ENCODE peak calls at places on chromosome 9, in six cellular contexts. T is BJ, C is breast epithelium, Q is neuronal stem cell, K is left lung, I is mucosa of descending colon. Z is an unnamed sample. For H3K36me3, the result is how much of the 10 kb centered on the place peaks cover.

GRCh38 chr9:124661184-124661755 is 109.8 kb downstream of the NR6A1 start:
- DNase-seq in T (no peak), C (no peak), Q (no peak), K (no peak), I (no peak), Z (no peak)

GRCh38 chr9:75185585-75186170 is 97.4 kb downstream of the OSTF1 start:
- DNase-seq in T (no peak), C (no peak), Q (peak), K (peak), I (peak), Z (peak)

GRCh38 chr9:135602789-135603481 is 36.4 kb downstream of the GLT6D1 start:
- DNase-seq in T (no peak), C (peak), Q (peak), K (peak), I (peak), Z (no peak)

GRCh38 chr9:33155393-33155792 is 11.7 kb downstream of the B4GALT1 start:
- DNase-seq in T (no peak), C (no peak), Q (no peak), K (no peak), I (no peak), Z (no peak)

GRCh38 chr9:33350310-33350709 is 52.1 kb downstream of the AQP7 start:
- DNase-seq in T (peak), C (no peak), Q (no peak), K (no peak), I (no peak), Z (peak)

GRCh38 chr9:8732367-8733075 is 932.9 kb upstream of the DMAC1 start:
- DNase-seq in T (no peak), C (no peak), Q (no peak), K (no peak), I (no peak), Z (no peak)

GRCh38 chr9:15150939-15151338 is 156.1 kb downstream of the TTC39B start:
- DNase-seq in T (no peak), C (no peak), Q (no peak), K (no peak), I (no peak), Z (no peak)

GRCh38 chr9:128372188-128372641 is 1.0 kb downstream of the URM1 start:
- DNase-seq in T (no peak), C (no peak), Q (no peak), K (no peak), I (no peak), Z (no peak)

GRCh38 chr9:72046593-72047456 is 13.6 kb downstream of the C9orf57 start:
- DNase-seq in T (no peak), C (no peak), Q (no peak), K (no peak), I (no peak), Z (no peak)

GRCh38 chr9:38360880-38361836 is 31.3 kb upstream of the ALDH1B1 start:
- DNase-seq in T (no peak), C (no peak), Q (no peak), K (no peak), I (no peak), Z (no peak)

GRCh38 chr9:105958587-105958986 is 264.2 kb downstream of the TMEM38B start:
- DNase-seq in T (no peak), C (no peak), Q (no peak), K (no peak), I (no peak), Z (no peak)

GRCh38 chr9:136140966-136141365 is 22.3 kb upstream of the TMEM250 start:
- DNase-seq in T (no peak), C (no peak), Q (no peak), K (no peak), I (no peak), Z (no peak)

GRCh38 chr9:79477955-79478751 is 93.6 kb upstream of the TLE4 start:
- DNase-seq in T (no peak), C (no peak), Q (peak), K (no peak), I (no peak), Z (no peak)

GRCh38 chr9:3285365-3286161 is 240.2 kb downstream of the RFX3 start:
- DNase-seq in T (peak), C (no peak), Q (no peak), K (no peak), I (no peak), Z (no peak)

GRCh38 chr9:37486256-37486615 is 488 bp downstream of the POLR1E start:
- DNase-seq in T (no peak), C (no peak), Q (no peak), K (no peak), I (no peak), Z (peak)

GRCh38 chr9:129399301-129399990 is 221.4 kb upstream of the IER5L start:
- DNase-seq in T (no peak), C (no peak), Q (no peak), K (peak), I (no peak), Z (no peak)

GRCh38 chr9:38047301-38048251 is 21.5 kb downstream of the SHB start:
- DNase-seq in T (no peak), C (peak), Q (no peak), K (no peak), I (peak), Z (peak)

GRCh38 chr9:1946506-1946905 is 68.6 kb upstream of the SMARCA2 start:
- DNase-seq in T (no peak), C (no peak), Q (no peak), K (no peak), I (no peak), Z (no peak)
- H3K4me3 ChIP-seq in T (no peak), C (no peak), Q (no peak), K (no peak), I (no peak), Z (no peak)

DNA sequence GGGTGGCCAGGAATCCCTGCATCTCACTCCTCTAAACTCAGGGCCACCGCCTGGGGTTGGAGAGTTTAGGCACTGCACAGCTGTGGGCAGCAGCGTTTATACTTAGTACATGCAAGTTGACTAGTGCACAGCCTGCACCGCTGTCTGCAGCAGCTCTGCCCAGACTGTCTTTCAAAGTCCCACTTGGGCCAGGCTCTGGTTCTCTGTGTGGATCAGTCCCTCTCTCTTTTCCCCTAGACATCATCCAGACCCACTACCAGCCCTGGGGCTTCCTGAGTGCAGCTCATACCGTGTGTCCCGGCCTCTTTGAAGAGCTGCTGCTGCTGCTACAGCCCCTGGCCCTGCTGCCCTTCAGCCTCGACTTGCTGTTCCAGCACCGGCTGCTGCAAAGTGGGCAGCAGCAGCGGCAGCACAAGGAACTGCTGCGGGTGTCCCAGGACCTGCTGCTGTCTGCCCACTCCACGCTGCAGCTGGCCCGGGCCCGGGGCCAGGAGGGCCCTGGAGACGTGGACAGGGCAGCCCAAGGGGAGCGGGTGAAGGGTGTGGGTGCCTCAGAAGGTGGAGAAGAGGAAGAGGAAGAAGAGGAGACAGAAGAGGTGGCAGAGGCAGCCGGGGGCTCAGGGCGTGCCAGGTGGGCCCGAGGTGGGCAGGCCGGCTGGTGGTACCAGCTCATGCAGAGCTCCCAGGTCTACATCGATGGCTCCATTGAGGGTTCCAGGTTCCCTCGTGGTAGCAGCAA is 45.1 kb upstream of the TESK1 start:
- DNase-seq in T (no peak), C (no peak), Q (no peak), K (no peak), I (no peak), Z (no peak)
- H3K36me3 ChIP-seq in T (half or more), C (under half), Q (under half), K (under half), I (under half), Z (half or more)

GRCh38 chr9:126988857-126989256 is 74.3 kb downstream of the RALGPS1 start:
- DNase-seq in T (no peak), C (no peak), Q (no peak), K (no peak), I (no peak), Z (no peak)

GRCh38 chr9:126991170-126991569 is 76.6 kb downstream of the RALGPS1 start:
- DNase-seq in T (no peak), C (no peak), Q (no peak), K (no peak), I (no peak), Z (no peak)

GRCh38 chr9:126989847-126990821 is 75.6 kb downstream of the RALGPS1 start:
- DNase-seq in T (no peak), C (no peak), Q (no peak), K (no peak), I (peak), Z (no peak)

GRCh38 chr9:126986506-126986951 is 71.9 kb downstream of the RALGPS1 start:
- DNase-seq in T (no peak), C (no peak), Q (no peak), K (no peak), I (no peak), Z (peak)

GRCh38 chr9:126992427-126992826 is 77.8 kb downstream of the RALGPS1 start:
- DNase-seq in T (no peak), C (no peak), Q (no peak), K (no peak), I (no peak), Z (no peak)
- H3K4me3 ChIP-seq in T (no peak), C (no peak), Q (no peak), K (no peak), I (no peak), Z (no peak)

GRCh38 chr9:426264-426663 is 211.6 kb downstream of the DOCK8 start:
- DNase-seq in T (no peak), C (no peak), Q (no peak), K (no peak), I (no peak), Z (no peak)
- H3K36me3 ChIP-seq in T (under half), C (under half), Q (under half), K (under half), I (under half), Z (under half)

DNA sequence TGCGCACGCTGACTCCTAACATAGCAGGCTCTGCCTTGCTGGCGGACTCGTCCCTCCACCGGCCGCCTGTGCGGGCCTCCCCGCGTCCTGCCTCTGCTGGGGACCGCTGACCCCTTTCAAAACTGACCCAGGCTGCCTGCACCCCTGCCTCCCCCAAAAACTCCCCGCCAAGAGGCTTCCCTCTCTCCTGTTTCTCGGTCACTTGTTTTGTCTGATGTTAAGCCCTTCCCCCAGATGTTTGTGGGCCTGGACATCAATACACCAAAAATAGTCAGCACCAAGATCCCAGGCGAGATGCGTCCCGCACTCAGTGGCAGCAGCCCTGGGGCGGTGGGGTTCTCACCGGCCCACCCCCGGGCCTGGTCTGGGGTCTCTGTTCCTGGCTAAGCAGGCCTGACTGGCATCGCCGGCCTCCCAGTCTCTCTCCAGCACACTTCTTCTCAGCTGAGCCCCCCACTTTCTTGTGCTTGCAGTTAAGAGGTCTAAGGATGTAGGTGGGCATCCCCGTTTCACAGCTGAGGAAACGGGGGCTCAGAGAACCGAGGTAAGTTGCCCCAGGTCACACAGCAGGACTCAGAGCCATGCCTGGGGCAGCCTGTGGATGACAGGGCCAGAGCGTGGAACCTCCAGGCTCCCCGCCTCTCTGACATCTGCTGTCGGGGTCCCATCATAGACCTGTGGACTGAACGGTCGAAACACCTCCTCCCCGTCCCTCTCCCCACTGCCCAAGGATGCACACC is 17.0 kb downstream of the FIBCD1 start:
- DNase-seq in T (no peak), C (no peak), Q (no peak), K (no peak), I (no peak), Z (no peak)
- H3K4me3 ChIP-seq in T (no peak), C (no peak), Q (no peak), K (no peak), I (no peak), Z (no peak)

DNA sequence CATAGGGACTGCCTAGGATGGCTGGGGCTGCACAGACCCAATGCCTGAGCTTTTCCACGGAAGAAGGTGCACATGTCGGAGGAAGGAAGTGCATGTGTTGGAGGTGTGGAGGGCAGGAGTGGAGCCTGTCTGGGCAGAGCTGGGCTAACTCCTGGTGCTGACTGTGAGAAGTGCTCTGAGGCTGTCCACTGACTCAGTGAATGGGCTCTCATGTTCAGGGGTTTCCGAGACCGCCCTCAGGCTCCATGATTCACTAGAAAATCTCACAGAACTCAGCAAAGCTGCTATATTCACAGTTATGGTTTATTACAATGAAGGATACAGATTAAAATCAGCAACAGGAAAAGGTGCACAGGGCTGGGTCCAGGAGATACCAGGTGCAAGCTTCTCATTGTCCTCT is 37.2 kb downstream of the NTNG2 start:
- DNase-seq in T (no peak), C (no peak), Q (no peak), K (peak), I (no peak), Z (no peak)
- H3K36me3 ChIP-seq in T (under half), C (under half), Q (under half), K (under half), I (under half), Z (under half)

GRCh38 chr9:86822006-86822405 is 125.3 kb downstream of the GAS1 start:
- DNase-seq in T (no peak), C (no peak), Q (no peak), K (no peak), I (no peak), Z (no peak)

GRCh38 chr9:86818636-86819035 is 128.7 kb downstream of the GAS1 start:
- DNase-seq in T (no peak), C (no peak), Q (no peak), K (no peak), I (no peak), Z (no peak)

GRCh38 chr9:86822414-86822813 is 124.9 kb downstream of the GAS1 start:
- DNase-seq in T (no peak), C (no peak), Q (no peak), K (no peak), I (no peak), Z (no peak)

GRCh38 chr9:86816868-86817267 is 130.4 kb downstream of the GAS1 start:
- DNase-seq in T (no peak), C (no peak), Q (no peak), K (no peak), I (no peak), Z (no peak)

GRCh38 chr9:86821011-86821845 is 126.1 kb downstream of the GAS1 start:
- DNase-seq in T (no peak), C (no peak), Q (peak), K (no peak), I (no peak), Z (no peak)
- H3K4me3 ChIP-seq in T (no peak), C (no peak), Q (no peak), K (no peak), I (no peak), Z (no peak)

GRCh38 chr9:123089040-123089439 is 55.6 kb downstream of the GPR21 start:
- DNase-seq in T (no peak), C (no peak), Q (no peak), K (no peak), I (no peak), Z (no peak)
- H3K36me3 ChIP-seq in T (under half), C (under half), Q (under half), K (under half), I (under half), Z (under half)